ENCODE peak calls at places on chromosome 1, in nine cellular contexts. Y is body of pancreas; Q is heart right ventricle; S is psoas muscle; R is coronary artery; E is right cardiac atrium; Z is CD8-positive, alpha-beta T cell; D is RWPE1; G is sigmoid colon. J is an unnamed sample.

GRCh38 chr1:230568008-230568407 is 74.3 kb upstream of the COG2 start:
- DNase-seq in G (no peak), Q (no peak), R (no peak), E (no peak), Y (no peak), Z (no peak), D (peak), S (no peak), J (no peak)

GRCh38 chr1:226002667-226003501 is 3.7 kb upstream of the SDE2 start:
- DNase-seq in Z (no peak), Q (peak), R (peak), E (peak), Y (peak), G (peak), D (no peak), S (peak), J (peak)

GRCh38 chr1:31570906-31571305 is 5.4 kb upstream of the TINAGL1 start:
- DNase-seq in G (no peak), Q (no peak), Z (no peak), E (no peak), Y (no peak), D (no peak), R (no peak), S (no peak), J (no peak)

GRCh38 chr1:223711173-223711572 is 1.2 kb upstream of the CAPN2 start:
- DNase-seq in Y (no peak), Q (no peak), E (no peak), G (no peak), Z (no peak), R (no peak), S (no peak), D (no peak), J (no peak)

GRCh38 chr1:185483647-185484450 is 166.8 kb upstream of the IVNS1ABP start:
- DNase-seq in Y (no peak), Q (no peak), G (no peak), E (no peak), D (peak), S (no peak), Z (no peak), R (no peak), J (no peak)

GRCh38 chr1:205600085-205600484 is 31.7 kb downstream of the ELK4 start:
- DNase-seq in G (no peak), D (peak), R (no peak), S (no peak), Q (no peak), E (no peak), Y (no peak), Z (no peak), J (no peak)

GRCh38 chr1:40986929-40987328 is 7.4 kb downstream of the CTPS1 start:
- DNase-seq in D (no peak), Y (no peak), R (no peak), Z (no peak), E (no peak), Q (no peak), G (no peak), S (no peak), J (no peak)

GRCh38 chr1:59178803-59179202 is 118.1 kb upstream of the FGGY start:
- DNase-seq in G (no peak), Z (no peak), Q (no peak), Y (no peak), R (no peak), S (peak), E (peak), D (no peak), J (no peak)

GRCh38 chr1:2494323-2494693 is 18.2 kb downstream of the PLCH2 start:
- DNase-seq in Z (no peak), G (peak), S (no peak), Q (no peak), R (no peak), E (no peak), D (peak), Y (no peak), J (peak)

GRCh38 chr1:45954401-45954847 is 151.0 kb downstream of the MAST2 start:
- DNase-seq in G (no peak), R (no peak), Z (no peak), Y (no peak), E (no peak), D (peak), S (no peak), Q (no peak), J (no peak)

GRCh38 chr1:213070399-213070798 is 19.4 kb downstream of the RPS6KC1 start:
- DNase-seq in E (no peak), Z (no peak), G (no peak), R (no peak), S (no peak), D (peak), Q (no peak), Y (peak), J (no peak)

GRCh38 chr1:14913475-14914155 is 239.9 kb upstream of the TMEM51 start:
- DNase-seq in Z (no peak), Q (no peak), E (no peak), S (peak), D (peak), G (no peak), Y (no peak), R (no peak), J (no peak)

GRCh38 chr1:210496063-210496462 is 167.4 kb downstream of the HHAT start:
- DNase-seq in R (no peak), Z (no peak), S (no peak), D (no peak), E (peak), Q (peak), G (no peak), Y (no peak), J (no peak)

GRCh38 chr1:89734437-89734836 is 86.4 kb upstream of the LRRC8D start:
- DNase-seq in R (no peak), Z (no peak), Y (no peak), G (no peak), D (no peak), Q (no peak), S (no peak), E (peak), J (no peak)

GRCh38 chr1:7847599-7847998 is 5.3 kb downstream of the UTS2 start:
- DNase-seq in Y (no peak), Z (no peak), R (no peak), S (no peak), D (no peak), G (no peak), E (no peak), Q (no peak), J (no peak)

GRCh38 chr1:201269241-201269640 is 14.1 kb upstream of the PKP1 start:
- DNase-seq in E (no peak), G (peak), R (no peak), D (no peak), S (no peak), Q (no peak), Y (no peak), Z (no peak), J (no peak)

GRCh38 chr1:23751050-23751814 is 8.0 kb downstream of the ELOA start:
- DNase-seq in Z (no peak), G (no peak), R (no peak), Y (peak), Q (no peak), E (no peak), D (peak), S (no peak), J (no peak)

GRCh38 chr1:12640237-12640957 is 3.5 kb upstream of the AADACL4 start:
- DNase-seq in Z (no peak), Y (no peak), E (no peak), S (peak), Q (no peak), R (no peak), G (no peak), D (no peak), J (no peak)

GRCh38 chr1:178973671-178974091 is 52.0 kb upstream of the FAM20B start:
- DNase-seq in E (no peak), G (no peak), Q (no peak), Z (no peak), R (no peak), Y (no peak), S (no peak), D (no peak), J (no peak)

GRCh38 chr1:32754282-32755097 is 51.9 kb upstream of the SYNC start:
- DNase-seq in S (peak), Y (peak), R (no peak), E (no peak), Q (no peak), Z (peak), G (no peak), D (no peak), J (no peak)

GRCh38 chr1:228457396-228458176 is 29.6 kb upstream of the RNF187 start:
- DNase-seq in D (peak), S (peak), R (peak), E (peak), Q (peak), G (peak), Y (peak), Z (peak), J (peak)

GRCh38 chr1:206954616-206955342 is 8.5 kb upstream of the PIGR start:
- DNase-seq in D (no peak), E (no peak), Q (no peak), S (no peak), Z (no peak), G (no peak), R (no peak), Y (no peak), J (no peak)

GRCh38 chr1:15057834-15058233 is 95.7 kb upstream of the TMEM51 start:
- DNase-seq in S (no peak), D (no peak), E (no peak), Q (no peak), G (no peak), R (no peak), Z (no peak), Y (no peak), J (no peak)

GRCh38 chr1:222654849-222655248 is 37.0 kb downstream of the MIA3 start:
- DNase-seq in Y (no peak), S (no peak), Z (peak), D (no peak), E (no peak), Q (no peak), G (no peak), R (no peak), J (no peak)

GRCh38 chr1:109796484-109797305 is 33.0 kb upstream of the EPS8L3 start:
- DNase-seq in R (peak), Q (no peak), Z (no peak), G (no peak), S (peak), E (no peak), Y (no peak), D (no peak), J (peak)

GRCh38 chr1:161046574-161047167 is 894 bp upstream of the USF1 start:
- DNase-seq in Z (no peak), Q (no peak), Y (no peak), D (no peak), S (no peak), E (no peak), G (no peak), R (no peak), J (no peak)

GRCh38 chr1:115811140-115811828 is 29.6 kb downstream of the NHLH2 start:
- DNase-seq in Y (peak), R (no peak), S (no peak), D (no peak), Z (no peak), Q (no peak), E (no peak), G (no peak), J (no peak)

GRCh38 chr1:211578640-211579433 is at the start of gene SLC30A1:
- DNase-seq in D (peak), S (peak), G (peak), Q (peak), E (peak), R (peak), Y (peak), Z (peak), J (peak)

GRCh38 chr1:92085727-92086126 is 5.6 kb downstream of the BTBD8 start:
- DNase-seq in Y (no peak), E (no peak), G (no peak), Q (no peak), Z (no peak), D (no peak), S (no peak), R (no peak), J (no peak)

GRCh38 chr1:169250022-169250421 is 117.6 kb downstream of the NME7 start:
- DNase-seq in Y (no peak), E (no peak), R (no peak), G (no peak), Q (no peak), D (no peak), S (no peak), Z (no peak), J (no peak)

GRCh38 chr1:74964508-74964907 is 169.7 kb upstream of the LHX8 start:
- DNase-seq in G (no peak), D (no peak), Z (no peak), R (no peak), S (no peak), E (peak), Y (peak), Q (no peak), J (no peak)